ENCODE peak calls at places on chromosomes 13 and 19, in five cellular contexts. M is type B pancreatic cell, E is pancreas, T is AG09319, N is uterus. P is an unnamed sample.

GRCh38 chr13:77861716-77862115 is 56.9 kb downstream of the EDNRB start:
- DNase-seq in M (no peak), N (no peak), T (no peak), E (no peak), P (no peak)

GRCh38 chr13:44393391-44393790 is 19.8 kb downstream of the SERP2 start:
- DNase-seq in M (no peak), T (no peak), E (no peak), N (no peak), P (no peak)

GRCh38 chr19:33403221-33403972 is 29.9 kb downstream of the CEBPG start:
- DNase-seq in N (no peak), E (peak; percentile 63), M (no peak), T (no peak), P (no peak)

GRCh38 chr19:18662972-18663732 is 20.3 kb upstream of the CRTC1 start:
- DNase-seq in M (no peak), E (peak; percentile 51), T (no peak), N (no peak), P (no peak)

GRCh38 chr13:40060318-40061007 is 405.0 kb downstream of the COG6 start:
- DNase-seq in E (peak; percentile 96), M (no peak), T (no peak), N (peak; percentile 89), P (no peak)

GRCh38 chr13:50951366-50951765 is 41.8 kb downstream of the RNASEH2B start:
- DNase-seq in M (no peak), E (no peak), N (no peak), T (no peak), P (no peak)

GRCh38 chr19:38917921-38918491 is 6.0 kb upstream of the CCER2 start:
- DNase-seq in T (no peak), N (no peak), E (no peak), M (no peak), P (no peak)

GRCh38 chr19:37867831-37868230 is 38.6 kb downstream of the WDR87 start:
- DNase-seq in E (no peak), N (no peak), M (no peak), T (no peak), P (no peak)

GRCh38 chr19:56477429-56478338 is 539 bp upstream of the ZNF667 start:
- DNase-seq in T (peak; percentile 71), M (no peak), N (peak; percentile 89), E (peak; percentile 93), P (peak; percentile 80)

GRCh38 chr19:13764821-13765394 is 586 bp downstream of the MRI1 start:
- DNase-seq in E (peak; percentile 85), T (no peak), M (no peak), N (no peak), P (no peak)

DNA sequence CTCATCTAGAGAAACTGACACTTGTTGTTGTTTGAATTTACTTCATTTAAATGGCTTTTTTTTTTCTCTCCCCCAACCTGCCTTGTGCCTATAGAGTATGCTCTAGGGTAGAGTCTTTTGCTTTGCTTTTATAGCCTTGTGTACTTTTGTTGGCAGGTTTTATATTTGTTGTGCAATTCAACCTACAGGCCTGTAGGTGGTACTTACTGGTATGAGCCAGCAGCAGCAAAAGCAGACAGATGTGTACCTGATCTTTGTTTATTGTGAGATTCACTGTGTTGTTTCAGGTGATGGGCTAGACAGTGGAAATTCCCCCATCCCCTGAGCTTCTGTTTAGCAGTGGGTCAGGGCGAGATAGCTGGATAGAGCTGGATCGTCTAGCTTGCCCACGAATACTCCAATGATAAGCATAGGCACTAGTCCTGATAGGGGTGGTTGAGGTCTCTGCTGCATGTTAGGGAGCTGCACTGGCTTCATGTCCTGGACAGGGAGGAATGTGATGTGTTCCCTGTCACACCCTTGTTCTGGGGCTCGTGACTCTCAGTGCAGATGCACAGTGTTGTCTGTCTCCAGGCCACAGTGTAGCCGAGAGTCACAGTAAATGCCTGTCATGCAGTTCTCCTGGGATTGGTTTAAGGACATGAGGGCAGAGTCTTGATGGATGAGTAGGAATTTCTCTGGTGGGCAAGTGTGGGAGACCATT is 21.3 kb downstream of the DNAJC3 start:
- DNase-seq in N (no peak), T (no peak), E (no peak), M (no peak), P (no peak)
- TF ChIP-seq CTCF in N (no peak), T (no peak), E (no peak), M (peak; percentile 53), P (peak; percentile 66)

GRCh38 chr13:28817204-28817603 is 2.9 kb upstream of the MTUS2 start:
- DNase-seq in E (no peak), M (no peak), N (no peak), T (no peak), P (no peak)

GRCh38 chr13:28819046-28819747 is 942 bp upstream of the MTUS2 start:
- DNase-seq in T (no peak), M (no peak), N (peak; percentile 19), E (peak; percentile 39), P (peak; percentile 15)

GRCh38 chr13:28822161-28822560 is 2.0 kb downstream of the MTUS2 start:
- DNase-seq in N (no peak), T (no peak), M (no peak), E (no peak), P (no peak)

GRCh38 chr13:28820099-28821051 is at the start of gene MTUS2:
- DNase-seq in E (peak; percentile 59), T (no peak), N (no peak), M (no peak), P (no peak)

GRCh38 chr13:28819748-28820098 is 416 bp upstream of the MTUS2 start:
- DNase-seq in E (peak; percentile 74), M (peak; percentile 82), N (no peak), T (no peak), P (no peak)
- TF ChIP-seq CTCF in E (no peak), M (peak; percentile 67), N (no peak), T (peak; percentile 8), P (no peak)

GRCh38 chr19:53019684-53020083 is 6.0 kb downstream of the ERVV-1 start:
- DNase-seq in T (no peak), E (no peak), N (no peak), M (no peak), P (no peak)
- TF ChIP-seq CTCF in T (no peak), E (no peak), N (no peak), M (no peak), P (peak; percentile 22)

GRCh38 chr13:104532131-104532530 is 1465.9 kb upstream of the SLC10A2 start:
- DNase-seq in T (no peak), N (no peak), M (no peak), E (no peak), P (no peak)

GRCh38 chr13:104530741-104531140 is 1464.5 kb upstream of the SLC10A2 start:
- DNase-seq in M (no peak), N (no peak), T (no peak), E (no peak), P (no peak)

GRCh38 chr13:104534847-104535246 is 1468.6 kb upstream of the SLC10A2 start:
- DNase-seq in T (no peak), M (no peak), E (no peak), N (no peak), P (no peak)
- TF ChIP-seq CTCF in T (no peak), M (peak; percentile 40), E (no peak), N (no peak), P (peak; percentile 13)

DNA sequence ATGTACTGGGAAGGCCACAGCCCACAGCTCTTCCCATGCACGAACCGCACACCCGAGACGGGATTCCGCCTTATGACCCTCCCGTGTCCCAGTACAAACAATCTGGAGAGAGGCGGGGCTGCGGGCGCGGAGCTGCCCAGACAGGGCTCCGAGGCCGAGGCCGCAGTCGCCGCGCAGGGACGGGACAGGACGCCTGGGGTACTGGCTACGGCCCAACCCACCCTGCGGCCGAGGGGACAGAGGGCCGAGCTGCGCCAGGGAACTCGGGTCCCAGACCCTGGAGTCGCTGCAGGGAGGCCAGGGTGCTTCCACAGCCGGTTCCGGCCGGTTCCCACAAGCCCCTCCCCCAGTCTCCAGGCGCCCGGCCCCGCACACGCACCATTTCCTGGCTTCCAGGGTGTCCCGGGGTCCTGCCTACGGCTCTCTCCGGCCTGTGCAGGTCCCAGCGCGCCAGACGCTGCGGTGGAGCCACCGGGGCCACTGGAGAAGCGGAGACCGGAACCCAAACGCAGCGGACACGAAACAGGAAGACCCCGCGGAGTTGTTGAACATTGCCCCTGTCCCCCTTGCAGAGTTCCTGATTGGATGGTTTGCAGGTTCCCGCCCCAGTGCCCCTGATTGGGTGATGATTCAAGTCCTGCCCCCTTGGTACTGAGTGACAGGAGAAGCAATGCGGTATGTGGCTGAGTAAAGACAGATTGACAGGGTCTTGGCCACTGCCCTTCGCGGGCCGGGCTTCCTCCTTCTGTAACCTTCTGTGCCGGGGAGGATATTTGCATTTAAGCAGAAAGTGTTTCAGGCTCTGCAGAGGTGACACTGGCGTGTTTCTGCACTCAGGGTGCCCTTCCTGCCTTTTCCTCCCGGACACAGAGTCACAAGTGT is at the start of gene ZNF564:
- DNase-seq in N (peak; percentile 96), E (peak; percentile 94), T (peak; percentile 90), M (peak; percentile 93), P (peak; percentile 97)
- TF ChIP-seq CTCF in N (no peak), E (no peak), T (no peak), M (no peak), P (no peak)

DNA sequence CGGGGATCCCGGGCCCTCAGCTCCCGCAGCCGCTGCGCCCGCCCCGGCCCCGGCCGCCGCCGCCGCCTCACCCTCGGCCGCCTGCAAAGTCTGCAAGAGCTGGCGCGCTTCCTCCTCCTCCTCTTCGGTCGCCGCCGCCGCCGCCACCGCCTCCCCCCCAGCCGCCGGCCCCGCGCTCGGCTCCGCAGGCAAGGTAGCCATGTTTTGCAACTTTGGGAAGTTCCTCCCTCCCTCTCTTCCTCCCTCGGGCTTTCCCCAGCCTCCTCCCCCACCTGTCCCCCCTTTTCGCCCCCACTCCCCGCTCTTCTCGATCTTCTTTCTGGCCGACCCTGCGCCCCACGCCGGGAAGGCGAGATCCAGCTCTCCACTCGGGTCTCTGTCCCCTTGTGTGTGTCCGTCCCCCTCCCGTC is 403 bp downstream of the SIX5 start:
- DNase-seq in M (peak; percentile 80), N (no peak), E (peak; percentile 88), T (no peak), P (no peak)
- TF ChIP-seq CTCF in M (no peak), N (no peak), E (no peak), T (no peak), P (no peak)

DNA sequence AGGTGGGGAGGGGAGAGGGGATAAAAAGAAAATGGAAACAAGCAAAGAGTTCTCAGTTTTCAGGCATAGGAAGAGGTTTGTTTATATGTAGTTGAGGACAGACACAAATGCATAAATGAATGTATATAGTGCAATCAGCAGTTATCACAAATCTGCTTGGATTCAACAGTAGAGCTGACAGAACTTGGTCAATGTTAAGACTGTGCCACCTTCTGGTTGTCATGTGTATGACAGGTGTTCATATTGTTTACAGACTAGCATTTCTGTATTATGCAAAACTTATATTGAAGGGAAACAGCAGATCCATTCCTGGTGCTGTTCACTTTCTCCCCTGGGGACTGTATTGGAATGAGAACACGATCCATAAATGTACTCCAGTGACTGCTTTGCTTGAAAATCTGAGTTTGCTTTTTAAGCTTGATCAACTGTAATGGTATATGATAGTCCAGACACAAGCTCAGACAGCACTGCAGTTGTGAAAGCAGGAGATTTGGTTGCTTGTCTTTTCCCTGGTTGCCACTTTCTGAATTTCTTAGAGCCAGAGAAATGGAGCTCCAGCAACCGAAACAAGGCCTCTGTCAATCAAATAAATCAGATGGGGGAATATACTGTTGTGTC is 319.5 kb upstream of the OBI1 start:
- DNase-seq in T (peak; percentile 14), M (no peak), E (no peak), N (peak; percentile 14), P (peak; percentile 66)
- TF ChIP-seq CTCF in T (peak; percentile 59), M (peak; percentile 85), E (no peak), N (peak; percentile 40), P (peak; percentile 88)

GRCh38 chr13:99600318-99600717 is 99.0 kb downstream of the TM9SF2 start:
- DNase-seq in E (no peak), N (no peak), T (no peak), M (no peak), P (no peak)
- TF ChIP-seq CTCF in E (no peak), N (no peak), T (no peak), M (peak; percentile 53), P (peak; percentile 16)

P was measured in HFFc6.